ENCODE peak calls at places on chromosomes 6 and 20, in nine cellular contexts. J is neural progenitor cell; F is tibial artery; I is GM23338; A is heart right ventricle; M is left lung; X is lower lobe of right lung; P is Peyer's patch; E is CD8-positive, alpha-beta memory T cell. H is an unnamed sample.

GRCh38 chr6:149138699-149139294 is 178.7 kb upstream of the TAB2 start:
- DNase-seq in E (no peak), M (no peak), P (peak; percentile 34), I (peak; percentile 45), X (no peak), A (no peak), J (no peak), F (no peak), H (no peak)

GRCh38 chr6:143941852-143942627 is 66.0 kb downstream of the PLAGL1 start:
- DNase-seq in F (peak; percentile 47), I (peak; percentile 97), P (peak; percentile 76), A (no peak), M (peak; percentile 53), J (peak; percentile 91), X (peak; percentile 78), E (peak; percentile 40), H (peak; percentile 55)

GRCh38 chr20:38139919-38140753 is 24.9 kb downstream of the TGM2 start:
- DNase-seq in F (peak; percentile 16), I (no peak), A (no peak), E (no peak), X (peak; percentile 45), J (no peak), M (peak; percentile 25), P (peak; percentile 63), H (peak; percentile 65)

GRCh38 chr6:91082311-91082803 is 495.5 kb upstream of the MAP3K7 start:
- DNase-seq in P (no peak), A (no peak), I (peak; percentile 41), M (no peak), E (no peak), F (no peak), X (no peak), J (peak; percentile 35), H (peak; percentile 66)

GRCh38 chr6:167550936-167551633 is 226.2 kb downstream of the TTLL2 start:
- DNase-seq in A (peak; percentile 88), J (no peak), E (no peak), P (peak; percentile 79), M (peak; percentile 71), I (no peak), X (peak; percentile 85), F (peak; percentile 89), H (peak; percentile 95)

GRCh38 chr6:16766043-16766521 is 4.8 kb upstream of the ATXN1 start:
- DNase-seq in X (no peak), I (no peak), E (no peak), F (no peak), A (no peak), P (no peak), J (no peak), M (no peak), H (no peak)

GRCh38 chr20:10005885-10006284 is 28.9 kb upstream of the ANKEF1 start:
- DNase-seq in X (no peak), P (no peak), A (no peak), E (no peak), F (no peak), I (peak; percentile 8), J (no peak), M (no peak), H (no peak)

GRCh38 chr20:31831771-31832306 is 12.7 kb downstream of the MYLK2 start:
- DNase-seq in M (no peak), I (no peak), A (no peak), F (no peak), E (no peak), X (no peak), J (no peak), P (no peak), H (no peak)

GRCh38 chr20:728022-728944 is 40.0 kb downstream of the SLC52A3 start:
- DNase-seq in F (no peak), A (peak; percentile 50), P (peak; percentile 53), M (peak; percentile 39), J (peak; percentile 94), E (no peak), X (peak; percentile 55), I (peak; percentile 92), H (peak; percentile 80)

GRCh38 chr6:36559394-36559793 is 12.1 kb upstream of the STK38 start:
- DNase-seq in I (no peak), E (no peak), P (no peak), F (no peak), M (no peak), A (no peak), J (no peak), X (no peak), H (no peak)

GRCh38 chr6:42141603-42142117 is 760 bp downstream of the C6orf132 start:
- DNase-seq in F (no peak), I (no peak), M (no peak), E (no peak), A (no peak), J (no peak), P (no peak), X (no peak), H (no peak)

GRCh38 chr6:42138630-42139619 is 3.5 kb downstream of the C6orf132 start:
- DNase-seq in P (no peak), J (peak; percentile 81), M (no peak), F (no peak), E (no peak), X (no peak), A (no peak), I (peak; percentile 48), H (no peak)

GRCh38 chr6:42140051-42140450 is 2.4 kb downstream of the C6orf132 start:
- DNase-seq in F (peak; percentile 46), J (no peak), X (peak; percentile 66), A (no peak), M (peak; percentile 56), P (peak; percentile 92), I (no peak), E (no peak), H (no peak)

GRCh38 chr6:42140756-42141602 is 1.4 kb downstream of the C6orf132 start:
- DNase-seq in E (no peak), M (no peak), J (no peak), A (no peak), I (no peak), P (peak; percentile 65), X (no peak), F (peak; percentile 74), H (no peak)

GRCh38 chr6:42142118-42142835 is at the start of gene C6orf132:
- DNase-seq in I (peak; percentile 95), M (peak; percentile 73), E (no peak), A (no peak), F (no peak), J (peak; percentile 76), P (peak; percentile 84), X (peak; percentile 86), H (no peak)
- H3K4me1 ChIP-seq in I (peaks cover 39% of the 10 kb centered on the region), M (peaks cover 6% of the 10 kb centered on the region), E (no peaks in the 10 kb centered on the region), A (peaks cover 19% of the 10 kb centered on the region), F (peaks cover 14% of the 10 kb centered on the region), J (peaks cover 34% of the 10 kb centered on the region), P (peaks cover 9% of the 10 kb centered on the region), X (peaks cover 39% of the 10 kb centered on the region), H (no peaks in the 10 kb centered on the region)

GRCh38 chr6:21856096-21856825 is 262.7 kb downstream of the SOX4 start:
- DNase-seq in X (no peak), J (no peak), A (no peak), F (no peak), E (no peak), P (no peak), I (no peak), M (no peak), H (no peak)
- H3K4me1 ChIP-seq in X (no peaks in the 10 kb centered on the region), J (no peaks in the 10 kb centered on the region), A (peaks cover 12% of the 10 kb centered on the region), F (no peaks in the 10 kb centered on the region), E (no peaks in the 10 kb centered on the region), P (no peaks in the 10 kb centered on the region), I (no peaks in the 10 kb centered on the region), M (no peaks in the 10 kb centered on the region), H (no peaks in the 10 kb centered on the region)

GRCh38 chr6:125821825-125822281 is 31.1 kb downstream of the NCOA7 start:
- DNase-seq in J (no peak), I (no peak), E (no peak), M (no peak), F (no peak), X (no peak), P (peak; percentile 84), A (no peak), H (no peak)

GRCh38 chr6:125819927-125820326 is 29.2 kb downstream of the NCOA7 start:
- DNase-seq in A (no peak), I (no peak), F (no peak), X (no peak), P (no peak), M (no peak), E (no peak), J (no peak), H (no peak)

GRCh38 chr6:125816828-125817280 is 26.1 kb downstream of the NCOA7 start:
- DNase-seq in A (no peak), M (no peak), P (no peak), E (no peak), I (no peak), X (no peak), J (no peak), F (no peak), H (no peak)

GRCh38 chr6:125818225-125818657 is 27.5 kb downstream of the NCOA7 start:
- DNase-seq in A (no peak), E (no peak), J (no peak), X (no peak), F (no peak), P (no peak), I (no peak), M (no peak), H (no peak)

DNA sequence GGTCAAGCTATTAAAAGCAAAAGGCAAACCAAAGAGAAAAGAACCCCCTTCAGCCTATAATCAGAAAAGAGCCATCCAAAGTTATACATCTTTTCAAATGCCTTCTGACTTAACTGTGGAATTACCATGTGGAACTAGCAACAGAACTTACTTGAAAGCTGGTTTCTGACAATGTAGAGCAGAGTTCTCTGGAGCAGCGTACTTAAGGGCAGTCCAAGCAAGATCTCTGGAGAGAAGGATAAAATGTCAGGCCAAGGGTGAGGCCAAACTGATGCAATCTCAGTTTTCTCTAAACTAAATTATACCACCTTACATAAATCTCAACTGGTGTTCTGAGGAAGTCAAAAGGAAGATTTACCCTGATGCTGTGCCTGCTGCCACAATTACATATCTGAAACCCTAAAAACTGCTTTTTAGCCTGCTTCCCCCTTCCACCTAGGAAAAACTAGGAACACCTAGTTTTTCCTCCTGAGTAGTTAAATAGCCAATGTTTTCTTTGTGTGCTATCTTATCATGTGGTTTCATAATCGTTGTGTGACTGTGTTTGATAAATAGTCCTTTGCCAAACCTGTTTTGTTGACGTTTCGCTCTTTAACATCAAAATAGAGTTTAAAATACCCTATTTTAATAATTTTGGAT is 28.0 kb downstream of the NCOA7 start:
- DNase-seq in A (no peak), X (no peak), E (no peak), I (no peak), M (no peak), P (no peak), J (no peak), F (no peak), H (no peak)
- H3K4me1 ChIP-seq in A (peaks cover 75% of the 10 kb centered on the region), X (peaks cover 65% of the 10 kb centered on the region), E (no peaks in the 10 kb centered on the region), I (no peaks in the 10 kb centered on the region), M (peaks cover 26% of the 10 kb centered on the region), P (no peaks in the 10 kb centered on the region), J (no peaks in the 10 kb centered on the region), F (peaks cover 47% of the 10 kb centered on the region), H (peaks cover 2% of the 10 kb centered on the region)

DNA sequence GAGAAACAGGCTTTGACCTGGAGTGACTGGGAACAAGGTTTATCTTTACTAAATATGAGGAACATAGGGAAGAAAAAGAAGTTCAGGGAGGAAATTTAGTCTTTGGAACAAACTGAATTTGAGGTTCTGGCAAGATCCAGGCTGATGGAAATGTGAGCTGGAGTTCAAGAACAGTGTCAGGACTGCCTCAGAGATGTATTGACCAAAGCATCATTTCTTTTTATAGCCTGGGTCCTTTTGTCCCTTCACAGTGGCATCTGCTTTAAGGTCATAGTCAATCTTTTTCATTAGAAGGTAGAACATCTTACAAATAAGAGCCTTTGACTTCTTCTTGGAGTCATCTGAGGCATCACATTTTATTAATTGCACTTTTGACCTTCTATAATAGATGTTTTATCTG is 326.5 kb upstream of the QKI start:
- DNase-seq in E (no peak), P (no peak), M (no peak), X (no peak), J (no peak), A (no peak), I (no peak), F (no peak), H (no peak)
- H3K4me1 ChIP-seq in E (no peaks in the 10 kb centered on the region), P (no peaks in the 10 kb centered on the region), M (no peaks in the 10 kb centered on the region), X (no peaks in the 10 kb centered on the region), J (peaks cover 15% of the 10 kb centered on the region), A (no peaks in the 10 kb centered on the region), I (peaks cover 23% of the 10 kb centered on the region), F (no peaks in the 10 kb centered on the region), H (no peaks in the 10 kb centered on the region)